ENCODE peak calls at places on chromosomes 6 and 20, in six cellular contexts. F, X, W, M, H and E are unnamed samples.

GRCh38 chr20:50460608-50461268 is 49.4 kb upstream of the PTPN1 start:
- DNase-seq in X (peak), M (peak), W (peak), F (peak), H (peak), E (peak)

GRCh38 chr6:153927867-153928266 is 111.2 kb upstream of the OPRM1 start:
- DNase-seq in W (no peak), X (no peak), M (peak), F (no peak), H (no peak), E (no peak)

GRCh38 chr20:41110930-41111577 is 26.3 kb upstream of the PLCG1 start:
- DNase-seq in W (no peak), X (no peak), F (no peak), H (no peak), M (no peak), E (no peak)

GRCh38 chr6:49541210-49541724 is 9.2 kb upstream of the C6orf141 start:
- DNase-seq in W (no peak), F (no peak), H (peak), X (no peak), M (peak), E (peak)

GRCh38 chr20:37651932-37652331 is 41.9 kb upstream of the CTNNBL1 start:
- DNase-seq in W (peak), F (peak), H (peak), X (peak), M (peak), E (peak)

GRCh38 chr6:121838842-121839241 is 403.4 kb downstream of the GJA1 start:
- DNase-seq in M (no peak), F (no peak), X (no peak), W (no peak), H (peak), E (no peak)

GRCh38 chr6:127855542-127856159 is 45.2 kb downstream of the THEMIS start:
- DNase-seq in M (peak), W (peak), X (no peak), F (peak), H (peak), E (peak)

GRCh38 chr6:87929843-87930288 is 117.8 kb upstream of the SPACA1 start:
- DNase-seq in X (peak), W (peak), M (peak), F (peak), H (peak), E (peak)

GRCh38 chr6:115854866-115855665 is 205.6 kb downstream of the FRK start:
- DNase-seq in F (no peak), X (no peak), M (no peak), H (no peak), W (no peak), E (no peak)

GRCh38 chr20:62298577-62299249 is 4.1 kb upstream of the ADRM1 start:
- DNase-seq in X (peak), M (no peak), H (no peak), W (no peak), F (no peak), E (no peak)

GRCh38 chr6:8705435-8706020 is 270.2 kb upstream of the SLC35B3 start:
- DNase-seq in X (no peak), W (no peak), H (no peak), M (no peak), F (no peak), E (no peak)

GRCh38 chr6:138349891-138350290 is 27.8 kb upstream of the SMIM28 start:
- DNase-seq in M (no peak), F (no peak), H (no peak), X (no peak), W (no peak), E (no peak)

GRCh38 chr6:43995137-43995536 is 132.1 kb downstream of the MRPL14 start:
- DNase-seq in H (no peak), F (no peak), W (no peak), X (no peak), M (no peak), E (no peak)

GRCh38 chr6:104941694-104942177 is 15.2 kb upstream of the LIN28B start:
- DNase-seq in M (no peak), W (no peak), X (no peak), H (no peak), F (peak), E (no peak)

GRCh38 chr6:41443616-41444525 is 102.3 kb upstream of the FOXP4 start:
- DNase-seq in X (no peak), F (no peak), H (peak), W (no peak), M (no peak), E (no peak)

GRCh38 chr6:69069881-69070280 is 434.8 kb downstream of the ADGRB3 start:
- DNase-seq in F (no peak), H (no peak), W (no peak), M (no peak), X (no peak), E (peak)

GRCh38 chr6:136501081-136501480 is 49.1 kb downstream of the MAP7 start:
- DNase-seq in M (no peak), X (no peak), W (no peak), F (no peak), H (no peak), E (no peak)